ENCODE peak calls at places on chromosomes 3 and 15, in five cellular contexts. X, M, Z, A and Q are unnamed samples.
A peak's percentile ranks its signal among the peaks of the same experiment; 100 is the strongest.

GRCh38 chr3:179706233-179706632 is 53.4 kb downstream of the USP13 start:
- DNase-seq in X (no peak), M (no peak), Z (peak; percentile 58), A (peak; percentile 25), Q (no peak)

GRCh38 chr15:79680721-79681120 is 216.1 kb downstream of the MTHFS start:
- DNase-seq in X (no peak), M (no peak), Z (peak; percentile 66), A (no peak), Q (no peak)

GRCh38 chr3:194989251-194989650 is 281.7 kb downstream of the XXYLT1 start:
- DNase-seq in X (no peak), M (no peak), Z (peak; percentile 42), A (no peak), Q (no peak)

GRCh38 chr3:66153961-66154923 is 66.6 kb upstream of the SLC25A26 start:
- DNase-seq in X (peak; percentile 52), M (no peak), Z (peak; percentile 57), A (no peak), Q (peak; percentile 3)

GRCh38 chr15:23038741-23039150 is 623 bp downstream of the TUBGCP5 start:
- DNase-seq in X (no peak), M (no peak), Z (peak; percentile 40), A (no peak), Q (no peak)

GRCh38 chr3:112984485-112984884 is 6.3 kb upstream of the GTPBP8 start:
- DNase-seq in X (no peak), M (no peak), Z (no peak), A (no peak), Q (no peak)

GRCh38 chr3:16456784-16457415 is 56.6 kb downstream of the RFTN1 start:
- DNase-seq in X (no peak), M (no peak), Z (peak; percentile 38), A (no peak), Q (no peak)

GRCh38 chr15:34855893-34856292 is 60.5 kb upstream of the ACTC1 start:
- DNase-seq in X (peak; percentile 36), M (peak; percentile 30), Z (peak; percentile 42), A (no peak), Q (peak; percentile 21)

GRCh38 chr3:4504340-4505261 is 11.5 kb downstream of the ITPR1 start:
- DNase-seq in X (no peak), M (no peak), Z (no peak), A (no peak), Q (no peak)

GRCh38 chr15:27066446-27066845 is 95.5 kb downstream of the GABRG3 start:
- DNase-seq in X (no peak), M (no peak), Z (no peak), A (no peak), Q (no peak)

GRCh38 chr15:35000511-35000910 is 12.4 kb upstream of the ZNF770 start:
- DNase-seq in X (no peak), M (no peak), Z (peak; percentile 84), A (peak; percentile 32), Q (no peak)

GRCh38 chr3:45597166-45597565 is 2.6 kb downstream of the LIMD1 start:
- DNase-seq in X (no peak), M (peak; percentile 40), Z (peak; percentile 43), A (peak; percentile 52), Q (no peak)

GRCh38 chr3:39325223-39325622 is 4.3 kb upstream of the CCR8 start:
- DNase-seq in X (no peak), M (no peak), Z (no peak), A (no peak), Q (no peak)

GRCh38 chr3:40669176-40669575 is 144.4 kb downstream of the ZNF621 start:
- DNase-seq in X (no peak), M (no peak), Z (no peak), A (no peak), Q (no peak)

GRCh38 chr3:172692751-172693310 is 18.0 kb downstream of the NCEH1 start:
- DNase-seq in X (peak; percentile 11), M (no peak), Z (no peak), A (no peak), Q (no peak)

GRCh38 chr15:62933388-62933787 is 109.2 kb upstream of the TPM1 start:
- DNase-seq in X (no peak), M (no peak), Z (no peak), A (no peak), Q (peak; percentile 12)

GRCh38 chr15:72195101-72195511 is 2.5 kb downstream of the GRAMD2A start:
- DNase-seq in X (no peak), M (no peak), Z (no peak), A (no peak), Q (no peak)

GRCh38 chr15:29685156-29686078 is 136.9 kb downstream of the TJP1 start:
- DNase-seq in X (no peak), M (no peak), Z (peak; percentile 61), A (no peak), Q (no peak)

GRCh38 chr3:165729756-165730155 is 107.5 kb downstream of the BCHE start:
- DNase-seq in X (no peak), M (no peak), Z (no peak), A (no peak), Q (no peak)

GRCh38 chr3:144754076-144754783 is 782.6 kb downstream of the DIPK2A start:
- DNase-seq in X (no peak), M (no peak), Z (no peak), A (no peak), Q (no peak)

GRCh38 chr15:99324082-99324620 is 72.9 kb downstream of the LRRC28 start:
- DNase-seq in X (no peak), M (peak; percentile 34), Z (peak; percentile 69), A (peak; percentile 23), Q (no peak)

GRCh38 chr15:64099379-64099778 is 3.6 kb downstream of the SNX1 start:
- DNase-seq in X (no peak), M (no peak), Z (no peak), A (no peak), Q (no peak)

GRCh38 chr15:61849446-61849845 is 210.8 kb downstream of the VPS13C start:
- DNase-seq in X (no peak), M (no peak), Z (no peak), A (no peak), Q (no peak)

GRCh38 chr3:129347446-129347845 is 68.8 kb downstream of the HMCES start:
- DNase-seq in X (no peak), M (no peak), Z (no peak), A (no peak), Q (no peak)

GRCh38 chr3:127694467-127695215 is 21.9 kb downstream of the ABTB1 start:
- DNase-seq in X (no peak), M (peak; percentile 88), Z (no peak), A (peak; percentile 70), Q (no peak)

GRCh38 chr3:184383033-184383740 is 3.3 kb downstream of the CHRD start:
- DNase-seq in X (no peak), M (no peak), Z (no peak), A (no peak), Q (no peak)

GRCh38 chr15:43253431-43254403 is 13.0 kb downstream of the TGM5 start:
- DNase-seq in X (no peak), M (no peak), Z (no peak), A (no peak), Q (no peak)

GRCh38 chr3:27722957-27723802 is 1.1 kb upstream of the EOMES start:
- DNase-seq in X (no peak), M (no peak), Z (no peak), A (no peak), Q (no peak)

GRCh38 chr3:196974661-196975060 is 6.0 kb upstream of the PIGZ start:
- DNase-seq in X (no peak), M (peak; percentile 7), Z (no peak), A (no peak), Q (no peak)

GRCh38 chr3:151276038-151277027 is 2.0 kb downstream of the P2RY14 start:
- DNase-seq in X (no peak), M (no peak), Z (no peak), A (no peak), Q (no peak)